ENCODE peak calls at places on chromosomes 4 and X, in six cellular contexts. One of them, this sample, is unnamed.

GRCh38 chr4:55321707-55322264 is 24.3 kb upstream of the SRD5A3 start:
- DNase-seq in H1: no peak
- DNase-seq in IMR-90: peak
- DNase-seq in neuronal stem cell: peak
- DNase-seq in mesendoderm: peak
- DNase-seq in trophoblast cell: peak
- DNase-seq in this sample: peak

GRCh38 chr4:1459081-1459480 is 52.8 kb upstream of the NKX1-1 start:
- DNase-seq in H1: no peak
- DNase-seq in IMR-90: no peak
- DNase-seq in neuronal stem cell: no peak
- DNase-seq in mesendoderm: no peak
- DNase-seq in trophoblast cell: no peak
- DNase-seq in this sample: no peak

GRCh38 chr4:140743194-140743931 is 12.8 kb downstream of the TBC1D9 start:
- DNase-seq in H1: no peak
- DNase-seq in IMR-90: peak
- DNase-seq in neuronal stem cell: peak
- DNase-seq in mesendoderm: peak
- DNase-seq in trophoblast cell: no peak
- DNase-seq in this sample: peak

GRCh38 chr4:52982246-52982950 is 120.3 kb downstream of the RASL11B start:
- DNase-seq in H1: no peak
- DNase-seq in IMR-90: peak
- DNase-seq in neuronal stem cell: peak
- DNase-seq in mesendoderm: peak
- DNase-seq in trophoblast cell: peak
- DNase-seq in this sample: peak

GRCh38 chrX:10756365-10756915 is 136.1 kb upstream of the MID1 start:
- DNase-seq in H1: no peak
- DNase-seq in IMR-90: peak
- DNase-seq in neuronal stem cell: no peak
- DNase-seq in mesendoderm: peak
- DNase-seq in trophoblast cell: peak
- DNase-seq in this sample: peak

GRCh38 chr4:147984065-147984777 is 252.3 kb downstream of the ARHGAP10 start:
- DNase-seq in H1: peak
- DNase-seq in IMR-90: peak
- DNase-seq in neuronal stem cell: peak
- DNase-seq in mesendoderm: peak
- DNase-seq in trophoblast cell: no peak
- DNase-seq in this sample: peak

GRCh38 chr4:147481577-147482109 is 746 bp downstream of the EDNRA start:
- DNase-seq in H1: no peak
- DNase-seq in IMR-90: no peak
- DNase-seq in neuronal stem cell: peak
- DNase-seq in mesendoderm: peak
- DNase-seq in trophoblast cell: no peak
- DNase-seq in this sample: peak

GRCh38 chr4:13219971-13220370 is 264.2 kb downstream of the RAB28 start:
- DNase-seq in H1: no peak
- DNase-seq in IMR-90: no peak
- DNase-seq in neuronal stem cell: no peak
- DNase-seq in mesendoderm: no peak
- DNase-seq in trophoblast cell: no peak
- DNase-seq in this sample: no peak

GRCh38 chr4:8191136-8191747 is 7.8 kb upstream of the SH3TC1 start:
- DNase-seq in H1: no peak
- DNase-seq in IMR-90: peak
- DNase-seq in neuronal stem cell: no peak
- DNase-seq in mesendoderm: no peak
- DNase-seq in trophoblast cell: peak
- DNase-seq in this sample: peak

GRCh38 chrX:23554304-23554703 is 113.0 kb upstream of the PRDX4 start:
- DNase-seq in H1: no peak
- DNase-seq in IMR-90: peak
- DNase-seq in neuronal stem cell: peak
- DNase-seq in mesendoderm: peak
- DNase-seq in trophoblast cell: no peak
- DNase-seq in this sample: peak

GRCh38 chr4:80058740-80059139 is 14.3 kb downstream of the ANTXR2 start:
- DNase-seq in H1: no peak
- DNase-seq in IMR-90: peak
- DNase-seq in neuronal stem cell: no peak
- DNase-seq in mesendoderm: peak
- DNase-seq in trophoblast cell: peak
- DNase-seq in this sample: peak

GRCh38 chrX:107752714-107753113 is 22.9 kb downstream of the TSC22D3 start:
- DNase-seq in H1: no peak
- DNase-seq in IMR-90: no peak
- DNase-seq in neuronal stem cell: no peak
- DNase-seq in mesendoderm: no peak
- DNase-seq in trophoblast cell: no peak
- DNase-seq in this sample: no peak

GRCh38 chrX:147228153-147228552 is 413.6 kb upstream of the CXorf51A start:
- DNase-seq in H1: no peak
- DNase-seq in IMR-90: no peak
- DNase-seq in neuronal stem cell: no peak
- DNase-seq in mesendoderm: no peak
- DNase-seq in trophoblast cell: no peak
- DNase-seq in this sample: no peak

GRCh38 chr4:1368421-1369090 is 21.5 kb downstream of the UVSSA start:
- DNase-seq in H1: no peak
- DNase-seq in IMR-90: no peak
- DNase-seq in neuronal stem cell: no peak
- DNase-seq in mesendoderm: no peak
- DNase-seq in trophoblast cell: no peak
- DNase-seq in this sample: no peak

GRCh38 chrX:27600686-27601085 is 10.5 kb downstream of the DCAF8L2 start:
- DNase-seq in H1: no peak
- DNase-seq in IMR-90: no peak
- DNase-seq in neuronal stem cell: no peak
- DNase-seq in mesendoderm: no peak
- DNase-seq in trophoblast cell: no peak
- DNase-seq in this sample: no peak

GRCh38 chr4:185054876-185055275 is 36.6 kb downstream of the HELT start:
- DNase-seq in H1: no peak
- DNase-seq in IMR-90: no peak
- DNase-seq in neuronal stem cell: peak
- DNase-seq in mesendoderm: no peak
- DNase-seq in trophoblast cell: no peak
- DNase-seq in this sample: no peak

GRCh38 chr4:3655485-3656429 is 110.4 kb upstream of the ADRA2C start:
- DNase-seq in H1: no peak
- DNase-seq in IMR-90: no peak
- DNase-seq in neuronal stem cell: no peak
- DNase-seq in mesendoderm: peak
- DNase-seq in trophoblast cell: no peak
- DNase-seq in this sample: no peak

GRCh38 chr4:123856689-123857545 is 460.3 kb downstream of the SPRY1 start:
- DNase-seq in H1: peak
- DNase-seq in IMR-90: peak
- DNase-seq in neuronal stem cell: peak
- DNase-seq in mesendoderm: peak
- DNase-seq in trophoblast cell: no peak
- DNase-seq in this sample: peak

GRCh38 chrX:101117701-101118100 is 19.7 kb downstream of the CENPI start:
- DNase-seq in H1: no peak
- DNase-seq in IMR-90: peak
- DNase-seq in neuronal stem cell: no peak
- DNase-seq in mesendoderm: no peak
- DNase-seq in trophoblast cell: no peak
- DNase-seq in this sample: no peak

GRCh38 chr4:81486502-81486901 is 14.8 kb upstream of the RASGEF1B start:
- DNase-seq in H1: no peak
- DNase-seq in IMR-90: no peak
- DNase-seq in neuronal stem cell: no peak
- DNase-seq in mesendoderm: peak
- DNase-seq in trophoblast cell: no peak
- DNase-seq in this sample: no peak

GRCh38 chr4:931194-931959 is 739 bp downstream of the GAK start:
- DNase-seq in H1: no peak
- DNase-seq in IMR-90: peak
- DNase-seq in neuronal stem cell: no peak
- DNase-seq in mesendoderm: no peak
- DNase-seq in trophoblast cell: no peak
- DNase-seq in this sample: peak

GRCh38 chr4:16122784-16123183 is 39.0 kb upstream of the PROM1 start:
- DNase-seq in H1: no peak
- DNase-seq in IMR-90: no peak
- DNase-seq in neuronal stem cell: no peak
- DNase-seq in mesendoderm: no peak
- DNase-seq in trophoblast cell: no peak
- DNase-seq in this sample: no peak

GRCh38 chr4:152848508-152848907 is 68.8 kb downstream of the ARFIP1 start:
- DNase-seq in H1: no peak
- DNase-seq in IMR-90: no peak
- DNase-seq in neuronal stem cell: no peak
- DNase-seq in mesendoderm: no peak
- DNase-seq in trophoblast cell: no peak
- DNase-seq in this sample: no peak

GRCh38 chr4:38684951-38685350 is 21.0 kb downstream of the KLF3 start:
- DNase-seq in H1: no peak
- DNase-seq in IMR-90: no peak
- DNase-seq in neuronal stem cell: no peak
- DNase-seq in mesendoderm: no peak
- DNase-seq in trophoblast cell: no peak
- DNase-seq in this sample: no peak

GRCh38 chrX:318068-318738 is 393 bp downstream of the GTPBP6 start:
- DNase-seq in H1: peak
- DNase-seq in IMR-90: peak
- DNase-seq in neuronal stem cell: peak
- DNase-seq in mesendoderm: peak
- DNase-seq in trophoblast cell: peak
- DNase-seq in this sample: peak

GRCh38 chr4:74096265-74096980 is 2.6 kb downstream of the CXCL2 start:
- DNase-seq in H1: no peak
- DNase-seq in IMR-90: no peak
- DNase-seq in neuronal stem cell: no peak
- DNase-seq in mesendoderm: no peak
- DNase-seq in trophoblast cell: no peak
- DNase-seq in this sample: peak

GRCh38 chr4:65559270-65559669 is 111.0 kb downstream of the EPHA5 start:
- DNase-seq in H1: no peak
- DNase-seq in IMR-90: no peak
- DNase-seq in neuronal stem cell: no peak
- DNase-seq in mesendoderm: peak
- DNase-seq in trophoblast cell: no peak
- DNase-seq in this sample: no peak
- H3K4me3 ChIP-seq in H1: no peak
- H3K4me3 ChIP-seq in IMR-90: no peak
- H3K4me3 ChIP-seq in neuronal stem cell: no peak
- H3K4me3 ChIP-seq in mesendoderm: no peak
- H3K4me3 ChIP-seq in trophoblast cell: no peak
- H3K4me3 ChIP-seq in this sample: no peak

DNA sequence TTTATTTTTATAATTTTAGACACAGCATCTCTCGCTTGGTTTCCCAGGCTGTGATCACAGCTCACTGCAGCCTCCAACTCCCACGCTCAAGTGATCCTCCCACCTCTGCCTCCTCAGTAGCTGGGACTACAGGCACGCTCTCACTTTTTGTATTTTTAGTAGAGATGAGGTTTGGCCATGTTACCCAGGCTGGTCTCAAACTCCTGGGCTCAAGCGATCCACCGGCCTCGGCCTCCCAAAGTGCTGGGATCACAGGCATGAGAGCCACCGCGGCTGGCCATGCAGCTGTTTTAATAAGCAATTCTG is 39.1 kb downstream of the DHRSX start:
- DNase-seq in H1: no peak
- DNase-seq in IMR-90: no peak
- DNase-seq in neuronal stem cell: no peak
- DNase-seq in mesendoderm: no peak
- DNase-seq in trophoblast cell: no peak
- DNase-seq in this sample: no peak
- H3K4ac ChIP-seq in H1: no peak
- H3K4ac ChIP-seq in IMR-90: no peak
- H3K4ac ChIP-seq in neuronal stem cell: no peak
- H3K4ac ChIP-seq in mesendoderm: no peak
- H3K4ac ChIP-seq in trophoblast cell: no peak
- H3K4ac ChIP-seq in this sample: no peak

GRCh38 chr4:159446266-159446976 is 343.5 kb downstream of the RAPGEF2 start:
- DNase-seq in H1: peak
- DNase-seq in IMR-90: peak
- DNase-seq in neuronal stem cell: peak
- DNase-seq in mesendoderm: peak
- DNase-seq in trophoblast cell: peak
- DNase-seq in this sample: peak
- H3K9ac ChIP-seq in H1: no peak
- H3K9ac ChIP-seq in IMR-90: peak
- H3K9ac ChIP-seq in neuronal stem cell: no peak
- H3K9ac ChIP-seq in mesendoderm: no peak
- H3K9ac ChIP-seq in trophoblast cell: no peak
- H3K9ac ChIP-seq in this sample: peak

GRCh38 chrX:71618303-71618721 is at the start of gene CXCR3:
- DNase-seq in H1: no peak
- DNase-seq in IMR-90: no peak
- DNase-seq in neuronal stem cell: no peak
- DNase-seq in mesendoderm: no peak
- DNase-seq in trophoblast cell: no peak
- DNase-seq in this sample: no peak
- H3K4me3 ChIP-seq in H1: no peak
- H3K4me3 ChIP-seq in IMR-90: no peak
- H3K4me3 ChIP-seq in neuronal stem cell: no peak
- H3K4me3 ChIP-seq in mesendoderm: no peak
- H3K4me3 ChIP-seq in trophoblast cell: no peak
- H3K4me3 ChIP-seq in this sample: no peak

DNA sequence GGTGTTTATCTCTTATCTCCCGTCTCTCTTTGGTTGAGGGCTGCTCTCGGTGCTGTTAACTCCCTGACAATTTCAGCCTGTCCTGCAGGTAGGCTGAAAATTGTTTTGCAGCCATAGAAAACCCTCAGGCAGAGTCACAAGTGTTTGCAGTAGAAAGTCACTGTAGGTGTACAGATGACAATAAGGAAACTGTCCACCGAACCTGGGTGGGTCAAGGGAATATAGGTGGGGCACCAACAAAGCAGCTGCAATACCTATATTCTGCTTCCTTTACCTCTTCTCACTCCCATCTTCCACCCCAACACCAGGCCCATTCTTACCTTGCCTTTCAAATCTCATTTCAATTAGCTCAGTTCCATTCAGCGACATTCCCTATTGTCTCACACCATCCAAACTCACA is 381.8 kb downstream of the PPP1R2C start:
- DNase-seq in H1: no peak
- DNase-seq in IMR-90: no peak
- DNase-seq in neuronal stem cell: no peak
- DNase-seq in mesendoderm: no peak
- DNase-seq in trophoblast cell: no peak
- DNase-seq in this sample: no peak
- H3K4ac ChIP-seq in H1: no peak
- H3K4ac ChIP-seq in IMR-90: no peak
- H3K4ac ChIP-seq in neuronal stem cell: no peak
- H3K4ac ChIP-seq in mesendoderm: no peak
- H3K4ac ChIP-seq in trophoblast cell: no peak
- H3K4ac ChIP-seq in this sample: no peak

GRCh38 chr4:6961496-6962210 is 52.0 kb downstream of the TBC1D14 start:
- DNase-seq in H1: no peak
- DNase-seq in IMR-90: no peak
- DNase-seq in neuronal stem cell: no peak
- DNase-seq in mesendoderm: no peak
- DNase-seq in trophoblast cell: no peak
- DNase-seq in this sample: no peak
- H3K9ac ChIP-seq in H1: no peak
- H3K9ac ChIP-seq in IMR-90: no peak
- H3K9ac ChIP-seq in neuronal stem cell: peak
- H3K9ac ChIP-seq in mesendoderm: no peak
- H3K9ac ChIP-seq in trophoblast cell: no peak
- H3K9ac ChIP-seq in this sample: no peak